ENCODE peak calls at places on chromosomes 3 and 15, in seven cellular contexts. G is neural crest cell, K is activated T-cell treated with anti-CD3 and anti-CD28 coated beads for 1 hour, S is HEK293T, Z is stomach, R is AG08395, V is iris pigment epithelial cell. I is an unnamed sample.
A peak's percentile ranks its signal among the peaks of the same experiment; 100 is the strongest.

GRCh38 chr3:159881828-159882309 is 106.8 kb upstream of the IL12A start:
- DNase-seq in Z (no peak), G (no peak), K (no peak), V (peak; percentile 47), R (no peak), S (peak; percentile 20), I (no peak)

GRCh38 chr3:37987751-37988179 is 2.8 kb upstream of the VILL start:
- DNase-seq in G (no peak), K (no peak), R (no peak), V (peak; percentile 29), S (no peak), Z (peak; percentile 64), I (no peak)

GRCh38 chr3:190064112-190064511 is 56.6 kb downstream of the P3H2 start:
- DNase-seq in R (peak; percentile 74), S (no peak), K (no peak), Z (peak; percentile 25), G (no peak), V (peak; percentile 97), I (peak; percentile 96)

GRCh38 chr3:64240445-64240844 is 15.2 kb upstream of the PRICKLE2 start:
- DNase-seq in G (no peak), V (no peak), K (no peak), S (no peak), Z (no peak), R (no peak), I (peak; percentile 53)

GRCh38 chr3:152717252-152717651 is 117.7 kb upstream of the P2RY1 start:
- DNase-seq in R (no peak), G (no peak), V (no peak), Z (no peak), K (no peak), S (no peak), I (no peak)

GRCh38 chr15:99410477-99410876 is 155.3 kb upstream of the MEF2A start:
- DNase-seq in Z (no peak), G (no peak), R (no peak), V (no peak), S (no peak), K (no peak), I (no peak)

GRCh38 chr15:53851110-53851833 is 91.8 kb upstream of the WDR72 start:
- DNase-seq in S (no peak), Z (no peak), G (no peak), V (no peak), K (no peak), R (no peak), I (no peak)

GRCh38 chr3:194140520-194141414 is 4.8 kb downstream of the HES1 start:
- DNase-seq in S (peak; percentile 37), G (peak; percentile 54), K (no peak), R (no peak), V (peak; percentile 80), Z (peak; percentile 48), I (no peak)

GRCh38 chr3:53194218-53195065 is 33.4 kb downstream of the PRKCD start:
- DNase-seq in Z (no peak), S (peak; percentile 38), G (no peak), R (peak; percentile 30), K (no peak), V (peak; percentile 75), I (peak; percentile 64)

GRCh38 chr3:143283432-143284128 is 164.0 kb downstream of the CHST2 start:
- DNase-seq in R (no peak), G (no peak), V (no peak), K (no peak), S (no peak), Z (no peak), I (no peak)

GRCh38 chr15:67548862-67549651 is 6.6 kb downstream of the MAP2K5 start:
- DNase-seq in Z (peak; percentile 27), R (no peak), K (no peak), V (no peak), G (peak; percentile 21), S (peak; percentile 74), I (no peak)

GRCh38 chr15:32685576-32685975 is 32.2 kb upstream of the GREM1 start:
- DNase-seq in G (no peak), R (no peak), V (peak; percentile 83), Z (no peak), S (no peak), K (no peak), I (no peak)

GRCh38 chr3:99578339-99578970 is 59.9 kb upstream of the COL8A1 start:
- DNase-seq in V (peak; percentile 69), R (no peak), Z (no peak), S (no peak), G (no peak), K (no peak), I (no peak)

GRCh38 chr3:186722457-186722856 is 5.3 kb downstream of the KNG1 start:
- DNase-seq in V (no peak), G (no peak), R (peak; percentile 35), S (no peak), Z (no peak), K (no peak), I (no peak)

GRCh38 chr3:43423142-43423541 is 136.8 kb downstream of the SNRK start:
- DNase-seq in K (no peak), G (no peak), R (no peak), S (no peak), Z (peak; percentile 44), V (peak; percentile 8), I (no peak)

GRCh38 chr3:125375950-125376679 is 990 bp upstream of the ZNF148 start:
- DNase-seq in G (no peak), Z (no peak), K (no peak), S (no peak), V (peak; percentile 56), R (no peak), I (no peak)

GRCh38 chr3:9940746-9941145 is 7.1 kb downstream of the CRELD1 start:
- DNase-seq in R (no peak), K (no peak), S (no peak), V (no peak), G (no peak), Z (no peak), I (no peak)

GRCh38 chr3:77039606-77040553 is at the start of gene ROBO2:
- DNase-seq in R (peak; percentile 6), S (peak; percentile 54), Z (no peak), K (no peak), V (peak; percentile 45), G (peak; percentile 64), I (no peak)

GRCh38 chr15:62985768-62986167 is 56.8 kb upstream of the TPM1 start:
- DNase-seq in S (no peak), Z (no peak), K (no peak), G (no peak), V (peak; percentile 54), R (peak; percentile 76), I (peak; percentile 72)

GRCh38 chr15:98983333-98983732 is 24.3 kb downstream of the PGPEP1L start:
- DNase-seq in K (no peak), R (peak; percentile 90), G (no peak), Z (peak; percentile 32), S (peak; percentile 55), V (peak; percentile 89), I (peak; percentile 32)

GRCh38 chr15:95620934-95621579 is 709.4 kb upstream of the NR2F2 start:
- DNase-seq in V (peak; percentile 89), R (no peak), Z (no peak), S (no peak), G (no peak), K (no peak), I (no peak)

GRCh38 chr3:64445318-64446300 is 220.3 kb upstream of the PRICKLE2 start:
- DNase-seq in Z (peak; percentile 60), K (no peak), G (peak; percentile 61), R (peak; percentile 22), S (peak; percentile 68), V (no peak), I (peak; percentile 38)

GRCh38 chr3:72011495-72011894 is 226.5 kb upstream of the PROK2 start:
- DNase-seq in Z (no peak), G (no peak), K (no peak), V (peak; percentile 15), R (peak; percentile 87), S (no peak), I (peak; percentile 63)

GRCh38 chr15:79283252-79284048 is 928 bp downstream of the ANKRD34C start:
- DNase-seq in Z (no peak), R (peak; percentile 67), G (peak; percentile 81), V (peak; percentile 28), K (peak; percentile 5), S (peak; percentile 81), I (peak; percentile 5)

GRCh38 chr3:177306252-177306651 is 109.0 kb upstream of the TBL1XR1 start:
- DNase-seq in S (no peak), R (no peak), Z (no peak), K (no peak), G (no peak), V (peak; percentile 81), I (no peak)

GRCh38 chr3:129474986-129475804 is 35.2 kb downstream of the IFT122 start:
- DNase-seq in K (no peak), V (no peak), G (no peak), Z (no peak), S (no peak), R (no peak), I (no peak)

GRCh38 chr3:11391930-11392688 is 119.9 kb downstream of the ATG7 start:
- DNase-seq in S (no peak), K (no peak), V (peak; percentile 89), Z (no peak), R (peak; percentile 65), G (no peak), I (no peak)

I was measured in kidney glomerular epithelial cell.